ENCODE peak calls at places on chromosomes 13 and 19, in eight cellular contexts. N, S, P, H, M, D, K and W are unnamed samples.

GRCh38 chr13:34822681-34823080 is 119.4 kb upstream of the NBEA start:
- DNase-seq in N (no peak), S (no peak), P (no peak), H (no peak), M (no peak), D (no peak), K (no peak), W (no peak)

GRCh38 chr13:30156270-30156669 is 151.1 kb downstream of the KATNAL1 start:
- DNase-seq in N (no peak), S (no peak), P (no peak), H (no peak), M (no peak), D (no peak), K (no peak), W (no peak)

GRCh38 chr19:47786566-47786965 is 8.1 kb downstream of the SELENOW start:
- DNase-seq in N (no peak), S (no peak), P (no peak), H (no peak), M (no peak), D (no peak), K (no peak), W (no peak)

GRCh38 chr13:51643114-51643881 is 59.0 kb downstream of the WDFY2 start:
- DNase-seq in N (no peak), S (no peak), P (no peak), H (peak; percentile 39), M (no peak), D (no peak), K (peak; percentile 62), W (no peak)

GRCh38 chr19:5753743-5754142 is 30.8 kb downstream of the PRR22 start:
- DNase-seq in N (no peak), S (no peak), P (no peak), H (no peak), M (no peak), D (no peak), K (no peak), W (no peak)

GRCh38 chr13:94305934-94306333 is 173.5 kb downstream of the DCT start:
- DNase-seq in N (no peak), S (no peak), P (no peak), H (no peak), M (no peak), D (no peak), K (no peak), W (no peak)

GRCh38 chr19:45451181-45451849 is 16.5 kb upstream of the FOSB start:
- DNase-seq in N (no peak), S (no peak), P (no peak), H (no peak), M (no peak), D (no peak), K (peak; percentile 29), W (no peak)

GRCh38 chr19:18966304-18966703 is 25.3 kb upstream of the HOMER3 start:
- DNase-seq in N (no peak), S (no peak), P (no peak), H (no peak), M (no peak), D (no peak), K (no peak), W (no peak)

DNA sequence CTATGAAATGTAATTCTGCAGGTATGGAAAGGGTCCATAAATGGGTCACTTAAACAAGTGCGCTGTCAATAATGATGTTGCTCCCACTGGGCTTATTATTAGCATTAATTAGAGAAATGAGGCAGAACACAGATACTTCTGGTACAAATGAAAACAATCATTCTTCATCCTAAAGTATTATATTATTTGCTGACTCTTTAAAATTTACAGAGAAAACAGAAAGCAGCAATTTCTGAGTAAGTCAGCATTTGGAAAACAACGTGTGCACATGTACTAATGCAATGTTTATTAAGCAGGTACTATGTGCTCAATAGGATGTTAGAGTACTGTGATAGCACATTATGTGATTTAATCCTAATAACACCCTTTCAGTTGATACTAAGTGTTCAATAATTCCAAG is 2.4 kb upstream of the ZNF676 start:
- DNase-seq in N (no peak), S (no peak), P (no peak), H (no peak), M (no peak), D (no peak), K (no peak), W (no peak)
- H3K9me3 ChIP-seq in N (no peaks in the 10 kb centered on the region), S (no peaks in the 10 kb centered on the region), P (peaks cover 62% of the 10 kb centered on the region), H (peaks cover 88% of the 10 kb centered on the region), M (no peaks in the 10 kb centered on the region), D (no peaks in the 10 kb centered on the region), K (peaks cover 2% of the 10 kb centered on the region), W (no peaks in the 10 kb centered on the region)

GRCh38 chr19:3882041-3882384 is 1.5 kb downstream of the ATCAY start:
- DNase-seq in N (no peak), S (no peak), P (no peak), H (no peak), M (no peak), D (no peak), K (no peak), W (no peak)

GRCh38 chr19:3881272-3882040 is 971 bp downstream of the ATCAY start:
- DNase-seq in N (peak; percentile 81), S (no peak), P (no peak), H (no peak), M (no peak), D (no peak), K (no peak), W (no peak)

GRCh38 chr19:3879656-3880055 is 829 bp upstream of the ATCAY start:
- DNase-seq in N (peak; percentile 52), S (no peak), P (no peak), H (no peak), M (no peak), D (no peak), K (no peak), W (no peak)

GRCh38 chr19:3880471-3881271 is at the start of gene ATCAY:
- DNase-seq in N (peak; percentile 95), S (no peak), P (no peak), H (no peak), M (no peak), D (no peak), K (no peak), W (no peak)
- TF ChIP-seq POLR2AphosphoS5 in N (peak; percentile 19), S (no peak), P (peak; percentile 54), H (no peak), M (no peak), D (no peak), K (no peak), W (no peak)

GRCh38 chr19:17391371-17392151 is 2.4 kb downstream of the CCDC194 start:
- DNase-seq in N (peak; percentile 52), S (no peak), P (no peak), H (no peak), M (peak; percentile 44), D (no peak), K (no peak), W (no peak)
- H3K9ac ChIP-seq in N (no peak overlapping the region), S (peak overlapping the region; percentile 35), P (no peak overlapping the region), H (peak overlapping the region; percentile 37), M (peak overlapping the region; percentile 59), D (no peak overlapping the region), K (no peak overlapping the region), W (no peak overlapping the region)

GRCh38 chr19:56765107-56765506 is 75.4 kb downstream of the PEG3 start:
- DNase-seq in N (peak; percentile 75), S (no peak), P (no peak), H (no peak), M (no peak), D (no peak), K (no peak), W (no peak)

GRCh38 chr19:56760842-56761241 is 79.7 kb downstream of the PEG3 start:
- DNase-seq in N (no peak), S (no peak), P (no peak), H (no peak), M (no peak), D (no peak), K (no peak), W (no peak)

GRCh38 chr19:56764296-56764695 is 76.2 kb downstream of the PEG3 start:
- DNase-seq in N (no peak), S (no peak), P (no peak), H (peak; percentile 13), M (no peak), D (no peak), K (no peak), W (no peak)

GRCh38 chr19:56759531-56759930 is 81.0 kb downstream of the PEG3 start:
- DNase-seq in N (no peak), S (no peak), P (no peak), H (no peak), M (no peak), D (no peak), K (no peak), W (no peak)
- H3K9me3 ChIP-seq in N (no peaks in the 10 kb centered on the region), S (peaks cover 2% of the 10 kb centered on the region), P (peaks cover 90% of the 10 kb centered on the region), H (peaks cover 9% of the 10 kb centered on the region), M (no peaks in the 10 kb centered on the region), D (no peaks in the 10 kb centered on the region), K (peaks cover 3% of the 10 kb centered on the region), W (no peaks in the 10 kb centered on the region)